ENCODE peak calls at places on chromosomes 3 and 15, in five cellular contexts. O is NCI-H69; P is transverse colon; H is A549; S is effector memory CD4-positive, alpha-beta T cell. M is an unnamed sample.

GRCh38 chr15:40691737-40692136 is 3.2 kb upstream of the RAD51 start:
- DNase-seq in O (no peak), P (no peak), H (no peak), S (no peak), M (no peak)

GRCh38 chr3:74847093-74847492 is 232.6 kb upstream of the CNTN3 start:
- DNase-seq in O (no peak), P (no peak), H (no peak), S (no peak), M (no peak)

GRCh38 chr3:57298041-57298440 is 5.6 kb upstream of the ASB14 start:
- DNase-seq in O (no peak), P (no peak), H (peak; percentile 36), S (no peak), M (no peak)

GRCh38 chr3:29560031-29560430 is 279.2 kb downstream of the RBMS3 start:
- DNase-seq in O (no peak), P (no peak), H (no peak), S (no peak), M (no peak)

GRCh38 chr3:54939591-54940300 is 11.9 kb upstream of the LRTM1 start:
- DNase-seq in O (no peak), P (no peak), H (no peak), S (no peak), M (no peak)

GRCh38 chr15:69880616-69881309 is 217.0 kb downstream of the TLE3 start:
- DNase-seq in O (no peak), P (no peak), H (no peak), S (no peak), M (no peak)

GRCh38 chr3:13621381-13622221 is 72.7 kb downstream of the FBLN2 start:
- DNase-seq in O (no peak), P (no peak), H (no peak), S (no peak), M (no peak)

GRCh38 chr3:50340404-50341329 is at the start of gene RASSF1:
- DNase-seq in O (no peak), P (peak; percentile 80), H (no peak), S (peak; percentile 47), M (no peak)

GRCh38 chr3:11244131-11244677 is 28.0 kb upstream of the ATG7 start:
- DNase-seq in O (no peak), P (no peak), H (no peak), S (no peak), M (no peak)

GRCh38 chr15:70299931-70300858 is 202.5 kb upstream of the TLE3 start:
- DNase-seq in O (no peak), P (peak; percentile 64), H (no peak), S (peak; percentile 67), M (no peak)

GRCh38 chr3:38782148-38782547 is 33.9 kb downstream of the SCN10A start:
- DNase-seq in O (no peak), P (no peak), H (no peak), S (no peak), M (peak; percentile 27)

GRCh38 chr3:165855581-165855980 is 18.4 kb upstream of the BCHE start:
- DNase-seq in O (peak; percentile 47), P (no peak), H (no peak), S (no peak), M (no peak)

GRCh38 chr3:108099203-108099602 is 8.4 kb upstream of the CD47 start:
- DNase-seq in O (peak; percentile 7), P (no peak), H (no peak), S (no peak), M (no peak)

GRCh38 chr3:153052096-153052460 is 109.9 kb upstream of the RAP2B start:
- DNase-seq in O (peak; percentile 62), P (peak; percentile 27), H (peak; percentile 42), S (no peak), M (no peak)

GRCh38 chr3:194755689-194756459 is 70.2 kb downstream of the FAM43A start:
- DNase-seq in O (no peak), P (no peak), H (no peak), S (no peak), M (no peak)

GRCh38 chr15:43516185-43516584 is 1.2 kb upstream of the MAP1A start:
- DNase-seq in O (peak; percentile 55), P (no peak), H (no peak), S (no peak), M (peak; percentile 9)

GRCh38 chr3:128991355-128991895 is 2.5 kb downstream of the CFAP92 start:
- DNase-seq in O (no peak), P (no peak), H (no peak), S (no peak), M (no peak)

GRCh38 chr3:51384145-51384729 is 854 bp upstream of the MANF start:
- DNase-seq in O (peak; percentile 36), P (no peak), H (no peak), S (no peak), M (peak; percentile 47)

GRCh38 chr15:80242132-80242769 is 9.8 kb downstream of the CTXND1 start:
- DNase-seq in O (peak; percentile 53), P (peak; percentile 12), H (peak; percentile 45), S (no peak), M (peak; percentile 64)

GRCh38 chr3:190558796-190559195 is 44.9 kb downstream of the IL1RAP start:
- DNase-seq in O (no peak), P (no peak), H (no peak), S (no peak), M (no peak)

GRCh38 chr3:191296041-191296541 is 33.1 kb upstream of the CCDC50 start:
- DNase-seq in O (peak; percentile 23), P (peak; percentile 17), H (no peak), S (no peak), M (no peak)

GRCh38 chr3:173932624-173933023 is 535.1 kb downstream of the NLGN1 start:
- DNase-seq in O (peak; percentile 93), P (no peak), H (no peak), S (no peak), M (peak; percentile 9)

GRCh38 chr15:99333981-99334380 is 82.7 kb downstream of the LRRC28 start:
- DNase-seq in O (no peak), P (no peak), H (no peak), S (no peak), M (no peak)

GRCh38 chr3:42505849-42506410 is 3.5 kb downstream of the VIPR1 start:
- DNase-seq in O (no peak), P (peak; percentile 7), H (no peak), S (no peak), M (no peak)

GRCh38 chr15:83846847-83847246 is 192.9 kb downstream of the ADAMTSL3 start:
- DNase-seq in O (no peak), P (no peak), H (no peak), S (no peak), M (peak; percentile 68)

GRCh38 chr3:16132926-16133325 is 41.6 kb upstream of the GALNT15 start:
- DNase-seq in O (peak; percentile 12), P (no peak), H (no peak), S (no peak), M (peak; percentile 95)

GRCh38 chr15:98803228-98804056 is 155.1 kb downstream of the IGF1R start:
- DNase-seq in O (no peak), P (no peak), H (no peak), S (no peak), M (no peak)

GRCh38 chr15:25774871-25775270 is 88.3 kb downstream of the ATP10A start:
- DNase-seq in O (no peak), P (no peak), H (no peak), S (no peak), M (peak; percentile 72)

GRCh38 chr15:47806008-47806407 is 88.7 kb downstream of the SEMA6D start:
- DNase-seq in O (peak; percentile 95), P (no peak), H (no peak), S (no peak), M (peak; percentile 97)

GRCh38 chr3:123695152-123695551 is 110.3 kb upstream of the HACD2 start:
- DNase-seq in O (no peak), P (no peak), H (no peak), S (no peak), M (no peak)

GRCh38 chr3:190533511-190534282 is 19.8 kb downstream of the IL1RAP start:
- DNase-seq in O (no peak), P (peak; percentile 25), H (peak; percentile 43), S (no peak), M (peak; percentile 59)

M was measured in NCI-H82.